ENCODE peak calls at places on chromosome X, in seven cellular contexts. One of them, this sample, is unnamed.

GRCh38 chrX:49838374-49838773 is 9.3 kb downstream of the PAGE4 start:
- DNase-seq in PC-3: peak; percentile 35
- DNase-seq in left lung: no peak
- DNase-seq in activated CD4-positive, alpha-beta T cell treated with anti-CD3 and anti-CD28 coated beads, Interleukin-2, amount 50 U/mL, for 24 hours: no peak
- DNase-seq in type B pancreatic cell: no peak
- DNase-seq in MCF 10A: peak; percentile 51
- DNase-seq in erythroblast: peak; percentile 21
- DNase-seq in this sample: no peak

GRCh38 chrX:68658530-68658929 is 11.1 kb downstream of the STARD8 start:
- DNase-seq in erythroblast: no peak
- DNase-seq in left lung: no peak
- DNase-seq in MCF 10A: no peak
- DNase-seq in type B pancreatic cell: no peak
- DNase-seq in activated CD4-positive, alpha-beta T cell treated with anti-CD3 and anti-CD28 coated beads, Interleukin-2, amount 50 U/mL, for 24 hours: no peak
- DNase-seq in PC-3: no peak
- DNase-seq in this sample: no peak

GRCh38 chrX:106246511-106246910 is 78.4 kb downstream of the PWWP3B start:
- DNase-seq in PC-3: peak; percentile 53
- DNase-seq in left lung: no peak
- DNase-seq in erythroblast: no peak
- DNase-seq in MCF 10A: peak; percentile 16
- DNase-seq in type B pancreatic cell: no peak
- DNase-seq in activated CD4-positive, alpha-beta T cell treated with anti-CD3 and anti-CD28 coated beads, Interleukin-2, amount 50 U/mL, for 24 hours: no peak
- DNase-seq in this sample: no peak

GRCh38 chrX:29662101-29662500 is 553.3 kb upstream of the MAGEB2 start:
- DNase-seq in PC-3: peak; percentile 73
- DNase-seq in MCF 10A: peak; percentile 84
- DNase-seq in activated CD4-positive, alpha-beta T cell treated with anti-CD3 and anti-CD28 coated beads, Interleukin-2, amount 50 U/mL, for 24 hours: no peak
- DNase-seq in erythroblast: no peak
- DNase-seq in type B pancreatic cell: no peak
- DNase-seq in left lung: no peak
- DNase-seq in this sample: no peak

GRCh38 chrX:137118536-137118935 is 84.7 kb upstream of the GPR101 start:
- DNase-seq in type B pancreatic cell: no peak
- DNase-seq in left lung: no peak
- DNase-seq in erythroblast: no peak
- DNase-seq in MCF 10A: peak; percentile 53
- DNase-seq in PC-3: peak; percentile 84
- DNase-seq in activated CD4-positive, alpha-beta T cell treated with anti-CD3 and anti-CD28 coated beads, Interleukin-2, amount 50 U/mL, for 24 hours: no peak
- DNase-seq in this sample: no peak

GRCh38 chrX:41923925-41924693 is 755 bp upstream of the CASK start:
- DNase-seq in MCF 10A: peak; percentile 46
- DNase-seq in left lung: no peak
- DNase-seq in erythroblast: peak; percentile 19
- DNase-seq in activated CD4-positive, alpha-beta T cell treated with anti-CD3 and anti-CD28 coated beads, Interleukin-2, amount 50 U/mL, for 24 hours: no peak
- DNase-seq in type B pancreatic cell: no peak
- DNase-seq in PC-3: peak; percentile 61
- DNase-seq in this sample: no peak

GRCh38 chrX:21996872-21997271 is 35.3 kb upstream of the PHEX start:
- DNase-seq in erythroblast: peak; percentile 20
- DNase-seq in PC-3: peak; percentile 18
- DNase-seq in MCF 10A: peak; percentile 57
- DNase-seq in type B pancreatic cell: no peak
- DNase-seq in activated CD4-positive, alpha-beta T cell treated with anti-CD3 and anti-CD28 coated beads, Interleukin-2, amount 50 U/mL, for 24 hours: no peak
- DNase-seq in left lung: no peak
- DNase-seq in this sample: no peak

GRCh38 chrX:21745756-21746155 is 12.2 kb downstream of the SMPX start:
- DNase-seq in MCF 10A: peak; percentile 47
- DNase-seq in activated CD4-positive, alpha-beta T cell treated with anti-CD3 and anti-CD28 coated beads, Interleukin-2, amount 50 U/mL, for 24 hours: no peak
- DNase-seq in PC-3: peak; percentile 63
- DNase-seq in left lung: no peak
- DNase-seq in type B pancreatic cell: no peak
- DNase-seq in erythroblast: peak; percentile 1
- DNase-seq in this sample: no peak

GRCh38 chrX:10106801-10107200 is 50.0 kb upstream of the CLCN4 start:
- DNase-seq in type B pancreatic cell: no peak
- DNase-seq in PC-3: no peak
- DNase-seq in erythroblast: no peak
- DNase-seq in activated CD4-positive, alpha-beta T cell treated with anti-CD3 and anti-CD28 coated beads, Interleukin-2, amount 50 U/mL, for 24 hours: no peak
- DNase-seq in left lung: no peak
- DNase-seq in MCF 10A: no peak
- DNase-seq in this sample: peak; percentile 29

GRCh38 chrX:134622056-134622812 is 36.0 kb downstream of the PLAC1 start:
- DNase-seq in PC-3: peak; percentile 86
- DNase-seq in MCF 10A: peak; percentile 81
- DNase-seq in activated CD4-positive, alpha-beta T cell treated with anti-CD3 and anti-CD28 coated beads, Interleukin-2, amount 50 U/mL, for 24 hours: no peak
- DNase-seq in erythroblast: peak; percentile 13
- DNase-seq in left lung: no peak
- DNase-seq in type B pancreatic cell: no peak
- DNase-seq in this sample: no peak

GRCh38 chrX:143319526-143319925 is 197.7 kb downstream of the SPANXN3 start:
- DNase-seq in PC-3: no peak
- DNase-seq in MCF 10A: no peak
- DNase-seq in type B pancreatic cell: no peak
- DNase-seq in erythroblast: no peak
- DNase-seq in left lung: no peak
- DNase-seq in activated CD4-positive, alpha-beta T cell treated with anti-CD3 and anti-CD28 coated beads, Interleukin-2, amount 50 U/mL, for 24 hours: no peak
- DNase-seq in this sample: no peak

GRCh38 chrX:39196192-39197102 is 395.2 kb downstream of the MID1IP1 start:
- DNase-seq in PC-3: peak; percentile 71
- DNase-seq in erythroblast: peak; percentile 7
- DNase-seq in MCF 10A: peak; percentile 79
- DNase-seq in left lung: no peak
- DNase-seq in type B pancreatic cell: no peak
- DNase-seq in activated CD4-positive, alpha-beta T cell treated with anti-CD3 and anti-CD28 coated beads, Interleukin-2, amount 50 U/mL, for 24 hours: no peak
- DNase-seq in this sample: no peak

This sample was measured in cardiac septum.